ENCODE peak calls at places on chromosome 18, in nine cellular contexts. P is GM23248; E is fibroblast of lung; V is PC-3; X is thyroid gland; U is CD8-positive, alpha-beta memory T cell; W is RWPE1; R is mesendoderm; F is iPS DF 6.9. M is an unnamed sample.

GRCh38 chr18:23200751-23201150 is 65.5 kb downstream of the CABLES1 start:
- DNase-seq in X (no peak), R (peak), F (no peak), V (no peak), E (no peak), U (no peak), P (no peak), W (no peak), M (no peak)

GRCh38 chr18:37163119-37163518 is 334.2 kb downstream of the KIAA1328 start:
- DNase-seq in E (no peak), P (no peak), W (no peak), F (no peak), R (no peak), V (no peak), X (no peak), U (no peak), M (no peak)

GRCh38 chr18:12236934-12237832 is 17.0 kb upstream of the CIDEA start:
- DNase-seq in V (peak), U (peak), E (peak), W (peak), R (peak), F (no peak), X (peak), P (peak), M (no peak)

GRCh38 chr18:68705119-68705518 is 9.8 kb downstream of the TMX3 start:
- DNase-seq in R (no peak), P (no peak), W (no peak), F (no peak), V (no peak), X (no peak), E (no peak), U (no peak), M (no peak)

GRCh38 chr18:59910967-59911366 is 11.2 kb downstream of the PMAIP1 start:
- DNase-seq in X (no peak), P (peak), R (no peak), E (peak), V (no peak), U (no peak), W (no peak), F (no peak), M (no peak)

GRCh38 chr18:59697236-59697932 is at the start of gene CCBE1:
- DNase-seq in U (peak), P (peak), E (peak), F (no peak), R (peak), W (no peak), V (peak), X (peak), M (no peak)

GRCh38 chr18:38367473-38367872 is 801.9 kb upstream of the CELF4 start:
- DNase-seq in P (no peak), E (no peak), X (no peak), R (peak), U (no peak), W (no peak), V (no peak), F (no peak), M (no peak)

GRCh38 chr18:70848329-70848728 is 559.5 kb downstream of the SOCS6 start:
- DNase-seq in F (no peak), R (no peak), V (no peak), E (no peak), P (no peak), X (no peak), U (no peak), W (no peak), M (no peak)

GRCh38 chr18:11148655-11149440 is 521 bp downstream of the PIEZO2 start:
- DNase-seq in F (no peak), U (no peak), W (no peak), R (peak), E (no peak), P (peak), X (no peak), V (no peak), M (no peak)

GRCh38 chr18:50143891-50144290 is 51.1 kb downstream of the MYO5B start:
- DNase-seq in V (peak), R (no peak), W (peak), X (no peak), F (no peak), E (no peak), U (no peak), P (no peak), M (peak)

GRCh38 chr18:75132471-75132870 is 76.5 kb downstream of the PTGR3 start:
- DNase-seq in E (no peak), R (no peak), V (no peak), P (no peak), U (no peak), X (no peak), F (no peak), W (no peak), M (no peak)

DNA sequence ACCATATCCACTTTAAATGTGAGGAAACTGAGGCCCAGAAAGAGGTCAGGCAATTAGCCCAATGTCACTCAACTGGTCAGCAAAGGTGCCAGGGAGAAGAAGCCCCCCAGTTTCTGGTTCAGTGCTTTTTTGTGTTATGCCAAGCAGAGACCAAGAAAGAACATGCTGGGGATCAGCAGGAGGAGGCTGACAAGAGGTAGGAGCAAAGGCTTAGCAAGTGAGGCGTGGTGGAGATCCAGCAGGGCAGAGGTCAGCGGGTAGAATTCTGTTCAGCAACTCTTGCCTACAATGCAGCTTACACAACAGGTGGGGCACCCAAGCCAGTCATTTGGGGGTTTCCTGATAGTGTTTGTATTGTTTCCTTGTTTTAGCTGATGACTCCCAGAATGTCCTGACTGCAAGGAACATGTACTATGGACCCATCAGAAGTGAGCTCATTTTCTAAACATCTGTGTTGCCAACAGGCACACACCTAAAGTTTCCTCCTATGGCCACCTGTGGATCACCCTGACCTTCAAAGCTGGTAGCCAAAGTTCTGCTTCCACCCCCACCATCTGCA is 28.2 kb downstream of the LPIN2 start:
- DNase-seq in F (no peak), R (no peak), W (no peak), U (no peak), V (no peak), E (no peak), P (no peak), X (no peak), M (no peak)
- H3K27ac ChIP-seq in F (no peak), R (no peak), W (no peak), U (no peak), V (no peak), E (no peak), P (no peak), X (no peak), M (no peak)

GRCh38 chr18:80009661-80010550 is 21.5 kb upstream of the TXNL4A start:
- DNase-seq in R (no peak), V (peak), X (peak), W (peak), U (no peak), F (no peak), E (peak), P (peak), M (peak)
- H3K27ac ChIP-seq in R (no peak), V (peak), X (no peak), W (peak), U (no peak), F (no peak), E (peak), P (peak), M (no peak)

DNA sequence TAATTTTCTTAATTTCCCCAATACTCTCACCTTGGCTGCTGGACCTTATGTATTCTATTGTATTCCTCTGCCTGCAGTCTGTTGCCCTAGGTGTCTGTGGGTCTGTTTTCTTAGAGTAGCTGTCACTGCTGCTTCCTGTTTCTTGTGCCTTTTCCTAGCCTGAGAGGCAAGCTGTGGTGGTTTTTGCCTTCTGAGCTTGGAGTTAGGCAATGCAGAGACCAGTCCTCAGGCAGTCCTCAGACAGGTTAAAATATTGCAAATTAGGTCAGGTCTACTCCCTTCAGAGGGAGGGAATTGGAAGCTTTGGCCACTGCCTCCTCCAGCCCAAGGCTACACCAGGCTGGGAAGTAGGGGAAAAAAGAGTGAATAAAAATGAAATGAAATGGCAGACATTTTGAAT is 134.9 kb downstream of the LDLRAD4 start:
- DNase-seq in E (no peak), X (no peak), V (no peak), F (no peak), W (no peak), P (no peak), U (no peak), R (peak), M (no peak)
- H3K27ac ChIP-seq in E (no peak), X (no peak), V (no peak), F (no peak), W (no peak), P (no peak), U (no peak), R (no peak), M (no peak)

DNA sequence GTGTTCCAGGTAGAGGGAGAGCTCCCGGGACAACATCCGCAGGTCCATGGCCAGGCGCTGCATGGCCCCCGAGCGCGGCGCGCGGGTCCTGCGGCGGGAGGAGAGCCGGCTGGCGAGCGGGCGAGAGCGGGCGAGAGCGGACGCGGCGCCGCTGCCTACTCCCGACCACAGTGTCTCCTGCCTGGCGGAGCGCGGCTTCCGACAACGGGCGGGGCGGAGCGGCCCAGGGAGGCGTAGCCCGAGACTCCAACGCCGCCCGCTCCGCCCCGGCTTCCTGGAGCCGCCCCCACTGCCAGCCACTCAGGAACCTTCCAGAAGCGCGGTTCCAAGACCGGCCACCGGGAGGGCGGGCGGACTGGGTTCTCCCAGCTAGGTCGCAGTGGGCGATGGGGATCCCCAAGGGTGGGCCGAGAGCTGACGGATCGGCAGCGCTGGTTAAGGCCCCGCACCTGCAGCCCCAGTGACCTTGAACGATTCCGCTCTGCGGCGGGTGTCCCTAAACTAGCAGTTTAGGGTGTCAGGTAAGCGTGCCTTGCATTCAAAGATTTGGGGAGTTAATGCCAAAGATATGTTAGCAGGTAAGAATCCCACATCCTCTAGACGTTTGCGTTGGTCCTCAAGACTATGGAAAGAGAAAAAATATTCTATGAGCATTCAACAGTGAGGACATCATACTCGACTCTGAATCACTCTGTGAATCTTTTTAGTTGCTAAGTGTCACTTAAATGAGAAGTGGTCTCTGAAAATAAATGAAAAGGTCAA is at the start of gene ABHD3:
- DNase-seq in R (peak), V (peak), E (peak), X (peak), U (peak), F (peak), P (peak), W (peak), M (peak)
- H3K27ac ChIP-seq in R (peak), V (peak), E (peak), X (peak), U (peak), F (no peak), P (peak), W (peak), M (peak)

DNA sequence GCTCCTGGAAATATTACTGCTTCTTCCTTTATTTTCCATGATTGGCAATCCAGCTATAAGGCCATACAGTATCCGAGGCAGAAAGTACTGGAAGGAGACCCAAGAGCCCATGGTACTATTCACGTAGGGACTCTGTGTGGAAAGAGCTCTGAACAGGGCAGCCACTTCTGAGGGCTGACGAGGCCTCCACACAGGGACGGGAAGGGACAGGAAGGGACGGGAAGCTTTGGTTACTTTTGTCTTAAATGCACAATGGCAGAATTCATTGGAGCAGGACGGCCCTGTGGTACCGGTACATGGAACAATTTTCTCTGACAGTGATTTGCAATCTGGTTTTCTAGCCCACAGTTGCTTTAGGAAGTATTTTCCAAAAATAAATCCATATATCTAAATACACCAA is 102.4 kb downstream of the MBP start:
- DNase-seq in X (no peak), U (no peak), E (no peak), V (no peak), W (no peak), R (no peak), F (no peak), P (no peak), M (no peak)
- H3K27ac ChIP-seq in X (no peak), U (no peak), E (no peak), V (no peak), W (no peak), R (no peak), F (no peak), P (no peak), M (no peak)

GRCh38 chr18:9750112-9750511 is 42.0 kb downstream of the RAB31 start:
- DNase-seq in U (no peak), F (no peak), P (no peak), E (no peak), W (no peak), R (no peak), V (no peak), X (no peak), M (no peak)
- H3K27ac ChIP-seq in U (no peak), F (no peak), P (no peak), E (no peak), W (no peak), R (no peak), V (no peak), X (no peak), M (no peak)